ENCODE peak calls at places on chromosomes 3 and 15, in five cellular contexts. N is heart left ventricle, I is colonic mucosa, T is astrocyte, R is A549. F is an unnamed sample.

GRCh38 chr15:68578175-68578959 is 426 bp upstream of the CORO2B start:
- DNase-seq in N (peak), I (peak), T (peak), R (no peak), F (peak)

GRCh38 chr3:112411425-112411824 is 78.5 kb downstream of the CD200 start:
- DNase-seq in N (no peak), I (no peak), T (no peak), R (no peak), F (no peak)

GRCh38 chr3:85508659-85509058 is 549.9 kb downstream of the CADM2 start:
- DNase-seq in N (no peak), I (no peak), T (no peak), R (no peak), F (no peak)

GRCh38 chr3:139112230-139112558 is 67.5 kb upstream of the PRR23C start:
- DNase-seq in N (no peak), I (no peak), T (no peak), R (no peak), F (no peak)

GRCh38 chr15:43749690-43750345 is 3.6 kb downstream of the PDIA3 start:
- DNase-seq in N (no peak), I (no peak), T (peak), R (no peak), F (no peak)

GRCh38 chr15:62436235-62436634 is 271.1 kb upstream of the C2CD4B start:
- DNase-seq in N (no peak), I (no peak), T (no peak), R (no peak), F (no peak)

GRCh38 chr15:66065325-66065724 is 188.2 kb downstream of the MEGF11 start:
- DNase-seq in N (no peak), I (no peak), T (no peak), R (no peak), F (no peak)

GRCh38 chr15:42152196-42152920 is 4.1 kb downstream of the PLA2G4F start:
- DNase-seq in N (no peak), I (peak), T (no peak), R (no peak), F (no peak)

GRCh38 chr15:30770759-30771158 is 133.0 kb upstream of the FAN1 start:
- DNase-seq in N (no peak), I (no peak), T (no peak), R (no peak), F (no peak)

GRCh38 chr15:58430224-58430787 is 1.5 kb upstream of the LIPC start:
- DNase-seq in N (no peak), I (peak), T (no peak), R (no peak), F (no peak)

DNA sequence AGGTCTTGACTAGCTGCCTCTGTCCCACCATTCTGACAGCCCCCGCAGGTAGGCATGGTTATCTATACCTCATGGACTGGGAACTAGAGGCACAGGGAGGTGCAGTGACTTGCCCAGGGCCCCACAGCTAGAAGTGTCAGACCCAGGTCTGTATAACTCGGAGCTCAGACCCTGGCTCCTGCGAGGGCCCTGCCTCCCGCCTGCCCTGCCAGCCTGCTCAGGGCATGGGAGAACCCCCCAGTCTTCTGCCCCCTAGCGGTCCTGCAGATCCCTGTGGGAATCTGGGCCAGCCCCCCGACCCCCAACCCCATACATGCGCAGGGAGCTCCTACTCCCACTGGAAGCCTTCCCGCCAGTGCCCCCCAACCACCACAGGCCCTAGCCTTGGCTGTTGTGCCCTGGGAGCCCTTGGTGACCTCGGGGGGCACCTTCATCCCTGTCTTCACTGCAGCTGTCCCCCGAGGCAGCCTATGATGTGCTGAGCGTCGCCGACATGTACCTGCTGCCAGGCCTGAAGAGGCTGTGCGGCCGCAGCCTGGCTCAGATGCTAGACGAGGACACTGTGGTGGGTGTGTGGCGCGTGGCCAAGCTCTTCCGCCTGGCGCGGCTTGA is 6.9 kb downstream of the ABTB1 start:
- DNase-seq in N (no peak), I (no peak), T (no peak), R (no peak), F (no peak)
- TF ChIP-seq CTCF in N (no peak), I (no peak), T (no peak), R (no peak), F (no peak)

GRCh38 chr3:150635076-150635475 is 32.0 kb downstream of the SELENOT start:
- DNase-seq in N (no peak), I (no peak), T (no peak), R (no peak), F (no peak)
- H3K4me3 ChIP-seq in N (no peak), I (no peak), T (no peak), R (no peak), F (no peak)

GRCh38 chr15:47194718-47195117 is 522.6 kb upstream of the SEMA6D start:
- DNase-seq in N (no peak), I (no peak), T (peak), R (no peak), F (peak)
- TF ChIP-seq CTCF in N (no peak), I (peak), T (peak), R (no peak), F (peak)

GRCh38 chr3:74789111-74789510 is 174.7 kb upstream of the CNTN3 start:
- DNase-seq in N (no peak), I (no peak), T (no peak), R (no peak), F (no peak)

DNA sequence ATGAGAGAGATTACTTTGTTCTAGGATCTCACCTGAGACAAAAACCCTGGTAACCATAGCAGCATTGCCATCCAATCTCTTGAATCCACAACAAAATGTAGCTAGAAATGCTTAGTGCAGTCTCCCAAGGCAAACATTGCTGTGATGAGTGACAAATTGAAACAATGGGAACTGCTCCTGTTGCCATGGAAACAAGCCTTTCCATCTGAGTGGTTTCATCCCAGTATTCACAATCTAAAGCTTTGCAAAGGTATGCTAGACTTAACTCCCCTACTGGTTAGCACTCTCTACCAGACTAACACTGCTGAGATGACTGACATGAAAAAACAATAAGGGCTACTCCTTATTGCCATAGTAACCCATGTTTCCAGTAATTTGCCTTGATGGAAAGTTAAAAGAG is 172.5 kb upstream of the CNTN3 start:
- DNase-seq in N (no peak), I (no peak), T (no peak), R (no peak), F (no peak)
- H3K4me3 ChIP-seq in N (no peak), I (no peak), T (no peak), R (no peak), F (no peak)

GRCh38 chr3:42349765-42350594 is 60.4 kb downstream of the LYZL4 start:
- DNase-seq in N (no peak), I (no peak), T (no peak), R (no peak), F (no peak)
- TF ChIP-seq CTCF in N (no peak), I (no peak), T (no peak), R (no peak), F (no peak)

GRCh38 chr3:3799173-3800075 is at the start of gene LRRN1:
- DNase-seq in N (peak), I (peak), T (peak), R (peak), F (no peak)
- H3K4me3 ChIP-seq in N (peak), I (peak), T (peak), R (peak), F (no peak)

GRCh38 chr3:31943041-31943440 is 38.0 kb downstream of the OSBPL10 start:
- DNase-seq in N (no peak), I (no peak), T (no peak), R (no peak), F (no peak)
- TF ChIP-seq CTCF in N (no peak), I (no peak), T (no peak), R (no peak), F (no peak)

GRCh38 chr3:4983739-4984510 is 4.7 kb downstream of the BHLHE40 start:
- DNase-seq in N (peak), I (peak), T (peak), R (no peak), F (peak)
- H3K4me3 ChIP-seq in N (peak), I (peak), T (peak), R (peak), F (peak)

GRCh38 chr3:55013145-55013544 is 85.3 kb upstream of the LRTM1 start:
- DNase-seq in N (no peak), I (no peak), T (no peak), R (peak), F (peak)
- TF ChIP-seq CTCF in N (peak), I (no peak), T (peak), R (no peak), F (peak)

GRCh38 chr3:191328383-191328962 is 721 bp upstream of the CCDC50 start:
- DNase-seq in N (no peak), I (no peak), T (peak), R (no peak), F (no peak)
- H3K4me3 ChIP-seq in N (peak), I (peak), T (peak), R (peak), F (peak)

F was measured in fibroblast of pulmonary artery.